ENCODE peak calls at places on chromosomes 7 and 10, in eight cellular contexts. C, P, S, Q, D, K, F and U are unnamed samples.

GRCh38 chr10:84701321-84701720 is 372.9 kb downstream of the CCSER2 start:
- DNase-seq in P (no peak), D (no peak), Q (no peak), S (no peak), C (no peak), F (no peak), K (no peak), U (no peak)

GRCh38 chr7:30584970-30585369 is 9.7 kb upstream of the GARS1 start:
- DNase-seq in C (no peak), Q (no peak), F (no peak), D (no peak), P (no peak), K (no peak), S (no peak), U (no peak)

GRCh38 chr7:35802649-35803048 is 1.8 kb downstream of the SEPTIN7 start:
- DNase-seq in Q (peak), K (no peak), P (no peak), F (no peak), C (peak), D (no peak), S (no peak), U (peak)

GRCh38 chr7:134400859-134401258 is 58.0 kb downstream of the AKR1B1 start:
- DNase-seq in K (no peak), D (no peak), C (no peak), P (no peak), Q (no peak), F (no peak), S (no peak), U (no peak)

GRCh38 chr10:118698421-118698820 is 56.3 kb downstream of the CACUL1 start:
- DNase-seq in D (no peak), C (peak), F (no peak), Q (peak), P (peak), S (no peak), K (peak), U (peak)

GRCh38 chr7:100875356-100875751 is 451 bp downstream of the SRRT start:
- DNase-seq in S (no peak), Q (peak), K (no peak), F (peak), P (no peak), D (peak), C (peak), U (no peak)

GRCh38 chr7:51645707-51646298 is 329.2 kb upstream of the COBL start:
- DNase-seq in K (no peak), P (no peak), S (no peak), F (no peak), C (no peak), D (no peak), Q (no peak), U (no peak)

GRCh38 chr10:114402871-114403544 is 1.3 kb downstream of the AFAP1L2 start:
- DNase-seq in P (no peak), K (no peak), D (no peak), S (no peak), C (no peak), Q (no peak), F (no peak), U (no peak)

GRCh38 chr10:31838065-31838464 is 90.6 kb downstream of the ARHGAP12 start:
- DNase-seq in P (no peak), Q (no peak), C (no peak), F (no peak), S (no peak), D (no peak), K (no peak), U (no peak)

GRCh38 chr10:126895214-126895781 is 9.9 kb upstream of the DOCK1 start:
- DNase-seq in D (no peak), S (peak), C (peak), K (no peak), P (no peak), F (peak), Q (no peak), U (no peak)

GRCh38 chr10:3946234-3947229 is 161.5 kb upstream of the KLF6 start:
- DNase-seq in C (no peak), S (no peak), Q (no peak), F (no peak), K (no peak), P (no peak), D (no peak), U (no peak)

GRCh38 chr7:2478387-2478760 is 2.2 kb upstream of the GRIFIN start:
- DNase-seq in P (no peak), Q (no peak), S (peak), K (peak), C (no peak), D (peak), F (peak), U (no peak)

GRCh38 chr7:39130740-39131538 is 153.2 kb downstream of the POU6F2 start:
- DNase-seq in C (no peak), D (peak), S (peak), F (no peak), P (no peak), K (no peak), Q (no peak), U (no peak)

GRCh38 chr7:81819861-81820260 is 50.0 kb upstream of the HGF start:
- DNase-seq in P (no peak), F (no peak), S (no peak), Q (no peak), D (no peak), K (no peak), C (no peak), U (no peak)

GRCh38 chr7:34523233-34523918 is 134.6 kb upstream of the NPSR1 start:
- DNase-seq in P (no peak), C (no peak), F (no peak), K (no peak), S (no peak), D (no peak), Q (no peak), U (no peak)